ENCODE peak calls at places on chromosomes 4 and X, in six cellular contexts. One of them, this sample, is unnamed.

GRCh38 chr4:139734875-139735380 is 69.3 kb downstream of the MGST2 start:
- DNase-seq in T-cell: peak; percentile 31
- DNase-seq in SJSA1: peak; percentile 62
- DNase-seq in NCI-H2171: peak; percentile 98
- DNase-seq in AG10803: peak; percentile 86
- DNase-seq in HS-5: peak; percentile 18
- DNase-seq in this sample: peak; percentile 70

GRCh38 chr4:151573945-151574344 is 165.0 kb downstream of the FHIP1A start:
- DNase-seq in T-cell: no peak
- DNase-seq in SJSA1: no peak
- DNase-seq in NCI-H2171: no peak
- DNase-seq in AG10803: no peak
- DNase-seq in HS-5: no peak
- DNase-seq in this sample: peak; percentile 7

GRCh38 chrX:130793966-130794365 is 109.0 kb downstream of the ENOX2 start:
- DNase-seq in T-cell: no peak
- DNase-seq in SJSA1: no peak
- DNase-seq in NCI-H2171: no peak
- DNase-seq in AG10803: no peak
- DNase-seq in HS-5: no peak
- DNase-seq in this sample: no peak

GRCh38 chrX:147894332-147894870 is 17.3 kb upstream of the FMR1 start:
- DNase-seq in T-cell: no peak
- DNase-seq in SJSA1: no peak
- DNase-seq in NCI-H2171: no peak
- DNase-seq in AG10803: peak; percentile 22
- DNase-seq in HS-5: no peak
- DNase-seq in this sample: no peak

GRCh38 chr4:152938237-152938969 is 2.3 kb downstream of the FHDC1 start:
- DNase-seq in T-cell: no peak
- DNase-seq in SJSA1: no peak
- DNase-seq in NCI-H2171: no peak
- DNase-seq in AG10803: no peak
- DNase-seq in HS-5: no peak
- DNase-seq in this sample: no peak

GRCh38 chr4:172543249-172543648 is 625.4 kb upstream of the GALNT7 start:
- DNase-seq in T-cell: no peak
- DNase-seq in SJSA1: no peak
- DNase-seq in NCI-H2171: no peak
- DNase-seq in AG10803: no peak
- DNase-seq in HS-5: no peak
- DNase-seq in this sample: no peak

GRCh38 chr4:74267998-74268606 is 40.2 kb upstream of the EPGN start:
- DNase-seq in T-cell: no peak
- DNase-seq in SJSA1: peak; percentile 34
- DNase-seq in NCI-H2171: no peak
- DNase-seq in AG10803: peak; percentile 54
- DNase-seq in HS-5: peak; percentile 32
- DNase-seq in this sample: peak; percentile 66

GRCh38 chr4:3854661-3855060 is 88.5 kb downstream of the ADRA2C start:
- DNase-seq in T-cell: no peak
- DNase-seq in SJSA1: no peak
- DNase-seq in NCI-H2171: no peak
- DNase-seq in AG10803: no peak
- DNase-seq in HS-5: no peak
- DNase-seq in this sample: no peak

GRCh38 chr4:123788577-123788976 is 392.0 kb downstream of the SPRY1 start:
- DNase-seq in T-cell: no peak
- DNase-seq in SJSA1: no peak
- DNase-seq in NCI-H2171: no peak
- DNase-seq in AG10803: no peak
- DNase-seq in HS-5: no peak
- DNase-seq in this sample: peak; percentile 7